ENCODE peak calls at places on chromosomes 1 and 21, in six cellular contexts. D is tibial artery, H is H9, I is lower lobe of right lung, M is cardiac muscle cell, T is pancreas. R is an unnamed sample.

GRCh38 chr1:177897601-177898376 is 72.1 kb downstream of the SEC16B start:
- DNase-seq in D (no peak), H (no peak), I (no peak), M (no peak), T (no peak), R (no peak)

GRCh38 chr1:240468616-240469015 is 143.3 kb downstream of the GREM2 start:
- DNase-seq in D (no peak), H (no peak), I (no peak), M (peak; percentile 33), T (no peak), R (no peak)

GRCh38 chr21:35041122-35041521 is 8.0 kb downstream of the RUNX1 start:
- DNase-seq in D (no peak), H (no peak), I (no peak), M (no peak), T (no peak), R (no peak)

GRCh38 chr1:98398649-98399048 is 262.9 kb upstream of the SNX7 start:
- DNase-seq in D (no peak), H (no peak), I (no peak), M (peak; percentile 50), T (no peak), R (no peak)

GRCh38 chr1:35319988-35320713 is 51.6 kb downstream of the ZMYM4 start:
- DNase-seq in D (no peak), H (no peak), I (no peak), M (peak; percentile 76), T (no peak), R (peak; percentile 51)

GRCh38 chr1:211017066-211017691 is 116.8 kb downstream of the KCNH1 start:
- DNase-seq in D (no peak), H (no peak), I (no peak), M (no peak), T (no peak), R (no peak)

GRCh38 chr1:32636793-32637561 is 13.4 kb downstream of the ZBTB8OS start:
- DNase-seq in D (no peak), H (no peak), I (peak; percentile 79), M (no peak), T (no peak), R (no peak)

GRCh38 chr1:210434224-210434623 is 105.5 kb downstream of the HHAT start:
- DNase-seq in D (no peak), H (no peak), I (no peak), M (no peak), T (no peak), R (no peak)

GRCh38 chr1:198165927-198166647 is 9.3 kb downstream of the NEK7 start:
- DNase-seq in D (no peak), H (no peak), I (no peak), M (no peak), T (no peak), R (no peak)

GRCh38 chr1:165070675-165071074 is 285.8 kb downstream of the LMX1A start:
- DNase-seq in D (no peak), H (no peak), I (no peak), M (no peak), T (no peak), R (no peak)

GRCh38 chr1:159492575-159493323 is 43.1 kb downstream of the OR10J5 start:
- DNase-seq in D (no peak), H (no peak), I (no peak), M (peak; percentile 65), T (no peak), R (no peak)

GRCh38 chr21:41832230-41833137 is 46.7 kb downstream of the PRDM15 start:
- DNase-seq in D (no peak), H (no peak), I (no peak), M (no peak), T (peak; percentile 34), R (no peak)

GRCh38 chr1:212700892-212701819 is 1.5 kb upstream of the BATF3 start:
- DNase-seq in D (peak; percentile 72), H (peak; percentile 70), I (peak; percentile 65), M (peak; percentile 66), T (no peak), R (peak; percentile 46)

GRCh38 chr1:67860776-67861175 is 27.5 kb upstream of the GNG12 start:
- DNase-seq in D (no peak), H (no peak), I (no peak), M (no peak), T (no peak), R (no peak)

GRCh38 chr21:34333150-34333739 is 30.6 kb upstream of the KCNE2 start:
- DNase-seq in D (no peak), H (no peak), I (no peak), M (no peak), T (no peak), R (no peak)

GRCh38 chr1:230569201-230569600 is 73.1 kb upstream of the COG2 start:
- DNase-seq in D (no peak), H (no peak), I (no peak), M (no peak), T (no peak), R (no peak)

GRCh38 chr1:1088801-1089680 is 14.9 kb upstream of the RNF223 start:
- DNase-seq in D (peak; percentile 11), H (no peak), I (peak; percentile 41), M (no peak), T (peak; percentile 68), R (peak; percentile 12)

GRCh38 chr1:235415008-235415904 is 48.0 kb downstream of the TBCE start:
- DNase-seq in D (peak; percentile 58), H (peak; percentile 74), I (peak; percentile 73), M (peak; percentile 88), T (peak; percentile 59), R (peak; percentile 42)

GRCh38 chr1:32111789-32112188 is 3.9 kb downstream of the KPNA6 start:
- DNase-seq in D (no peak), H (no peak), I (no peak), M (peak; percentile 30), T (no peak), R (no peak)

GRCh38 chr1:145916745-145917144 is 1.8 kb downstream of the PEX11B start:
- DNase-seq in D (no peak), H (no peak), I (no peak), M (no peak), T (no peak), R (no peak)

GRCh38 chr1:71650126-71650525 is 569.3 kb upstream of the ZRANB2 start:
- DNase-seq in D (no peak), H (no peak), I (no peak), M (no peak), T (no peak), R (no peak)

GRCh38 chr1:65572701-65573421 is 152.4 kb downstream of the LEPR start:
- DNase-seq in D (no peak), H (no peak), I (no peak), M (no peak), T (no peak), R (no peak)

GRCh38 chr1:180155202-180155682 is 573 bp downstream of the QSOX1 start:
- DNase-seq in D (peak; percentile 31), H (no peak), I (no peak), M (no peak), T (peak; percentile 76), R (no peak)

GRCh38 chr1:227612658-227613057 is 49.3 kb downstream of the ZNF678 start:
- DNase-seq in D (no peak), H (no peak), I (no peak), M (no peak), T (no peak), R (no peak)
- H3K9me3 ChIP-seq in D (peaks cover 4% of the 10 kb centered on the region), H (no peaks in the 10 kb centered on the region), I (peaks cover 51% of the 10 kb centered on the region), M (peaks cover 3% of the 10 kb centered on the region), T (no peaks in the 10 kb centered on the region), R (peaks cover 27% of the 10 kb centered on the region)

GRCh38 chr1:4769516-4770280 is 115.3 kb downstream of the AJAP1 start:
- DNase-seq in D (no peak), H (no peak), I (no peak), M (no peak), T (no peak), R (no peak)

GRCh38 chr1:4770713-4771112 is 116.3 kb downstream of the AJAP1 start:
- DNase-seq in D (no peak), H (no peak), I (no peak), M (no peak), T (no peak), R (no peak)

GRCh38 chr1:4771267-4771666 is 116.9 kb downstream of the AJAP1 start:
- DNase-seq in D (no peak), H (no peak), I (no peak), M (no peak), T (no peak), R (no peak)

GRCh38 chr1:4771721-4772120 is 117.3 kb downstream of the AJAP1 start:
- DNase-seq in D (no peak), H (no peak), I (no peak), M (no peak), T (no peak), R (no peak)

DNA sequence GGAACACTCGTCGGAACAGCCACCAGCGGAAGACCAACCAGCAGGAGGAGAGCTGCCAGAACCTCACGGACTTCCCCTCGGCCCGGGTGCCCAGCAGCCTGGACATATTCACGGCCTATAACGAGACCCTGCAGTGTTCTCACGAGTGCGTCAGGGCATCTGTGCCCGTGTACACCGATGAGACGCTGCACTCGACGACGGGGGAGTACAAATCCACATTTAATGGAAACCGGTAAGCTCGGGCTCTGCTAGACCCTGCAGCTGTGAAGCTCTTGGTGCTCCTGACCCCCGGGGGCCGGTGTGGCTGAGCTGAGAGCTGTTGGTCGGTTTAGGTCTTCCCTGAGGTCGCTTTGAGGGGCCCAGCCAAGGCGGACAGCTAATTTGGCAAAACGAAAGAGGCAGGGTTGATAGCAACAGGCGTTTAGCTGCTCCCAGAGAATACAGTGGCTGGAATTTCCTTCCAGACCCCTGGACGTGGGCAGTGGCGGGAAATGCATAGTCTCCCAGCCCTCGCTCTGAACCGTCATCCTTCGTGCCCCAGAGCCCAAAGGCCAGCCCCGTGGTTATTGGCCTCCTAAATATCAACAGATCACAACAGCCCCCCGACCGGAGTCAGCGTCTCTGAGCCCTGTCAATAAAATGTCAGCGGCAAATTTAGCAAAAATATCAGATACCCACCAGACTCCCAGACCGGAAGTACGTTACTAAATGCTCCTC is 118.0 kb downstream of the AJAP1 start:
- DNase-seq in D (no peak), H (no peak), I (no peak), M (no peak), T (no peak), R (no peak)
- H3K9me3 ChIP-seq in D (no peaks in the 10 kb centered on the region), H (no peaks in the 10 kb centered on the region), I (no peaks in the 10 kb centered on the region), M (no peaks in the 10 kb centered on the region), T (no peaks in the 10 kb centered on the region), R (no peaks in the 10 kb centered on the region)

DNA sequence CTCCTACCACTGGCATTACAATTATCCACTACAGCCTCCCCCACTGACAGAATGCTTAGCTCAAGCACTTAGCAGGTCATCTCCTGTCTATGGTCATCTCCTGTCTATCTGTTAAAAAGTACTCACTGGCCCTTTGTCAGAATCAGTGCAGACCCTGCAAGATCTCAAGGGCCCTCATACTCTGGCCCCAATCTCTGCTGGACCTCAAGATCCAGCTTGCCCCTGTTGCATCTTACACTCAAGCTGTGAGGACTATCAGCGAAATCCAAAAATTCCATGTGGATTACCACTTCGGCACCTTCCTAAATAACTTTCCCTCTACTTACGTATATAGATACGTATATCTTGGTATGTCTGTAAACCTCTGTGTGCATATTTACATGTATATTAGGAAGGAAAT is 101.6 kb downstream of the VAV3 start:
- DNase-seq in D (no peak), H (no peak), I (no peak), M (no peak), T (no peak), R (no peak)
- H3K9me3 ChIP-seq in D (no peaks in the 10 kb centered on the region), H (no peaks in the 10 kb centered on the region), I (peaks cover 4% of the 10 kb centered on the region), M (no peaks in the 10 kb centered on the region), T (no peaks in the 10 kb centered on the region), R (peaks cover 19% of the 10 kb centered on the region)

DNA sequence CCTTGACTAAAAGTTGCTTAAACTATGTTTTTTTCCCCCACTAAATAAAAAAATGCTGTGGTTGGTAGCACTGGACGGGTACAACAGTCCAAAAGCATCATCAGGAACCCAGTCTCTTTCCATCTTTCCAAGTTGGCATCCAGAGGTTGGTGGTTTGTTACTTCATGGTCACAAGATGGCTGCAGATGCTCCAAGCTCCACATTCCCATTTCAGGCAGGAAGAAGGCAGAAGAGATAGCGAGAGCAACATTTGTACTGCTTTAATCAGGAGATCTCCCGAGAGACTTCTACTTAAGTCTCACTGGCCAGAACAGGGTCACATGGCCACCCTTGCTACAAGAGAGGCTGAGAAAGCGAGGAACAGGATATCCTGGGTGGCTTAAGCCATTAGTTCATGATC is 230.2 kb downstream of the KAZN start:
- DNase-seq in D (no peak), H (no peak), I (no peak), M (no peak), T (no peak), R (no peak)
- H3K9me3 ChIP-seq in D (no peaks in the 10 kb centered on the region), H (no peaks in the 10 kb centered on the region), I (no peaks in the 10 kb centered on the region), M (no peaks in the 10 kb centered on the region), T (no peaks in the 10 kb centered on the region), R (no peaks in the 10 kb centered on the region)

R was measured in left ventricle myocardium inferior.